ENCODE peak calls at places on chromosome 16, in five cellular contexts. A is cardiac muscle cell, U is HFFc6, V is left ventricle myocardium inferior, W is mucosa of descending colon. L is an unnamed sample.

GRCh38 chr16:24499193-24499814 is 40.1 kb upstream of the RBBP6 start:
- DNase-seq in U (peak), V (no peak), A (peak), W (peak), L (peak)

GRCh38 chr16:84318091-84318975 is 23.7 kb downstream of the WFDC1 start:
- DNase-seq in U (no peak), V (no peak), A (no peak), W (no peak), L (no peak)

GRCh38 chr16:23252310-23252709 is 49.8 kb upstream of the SCNN1B start:
- DNase-seq in W (no peak), U (no peak), A (no peak), V (no peak), L (no peak)

GRCh38 chr16:79061199-79061598 is 539.3 kb downstream of the MAF start:
- DNase-seq in W (no peak), U (no peak), V (no peak), A (no peak), L (no peak)

GRCh38 chr16:75860654-75861053 is 134.4 kb upstream of the CPHXL start:
- DNase-seq in W (no peak), U (no peak), A (no peak), V (no peak), L (no peak)

GRCh38 chr16:27767081-27767480 is 217.1 kb downstream of the KATNIP start:
- DNase-seq in V (no peak), U (no peak), A (no peak), W (peak), L (no peak)

GRCh38 chr16:68668266-68668665 is 23.2 kb downstream of the CDH3 start:
- DNase-seq in W (no peak), A (no peak), V (no peak), U (peak), L (peak)

GRCh38 chr16:35750701-35751104 is 2291.3 kb downstream of the TP53TG3F start:
- DNase-seq in A (no peak), U (no peak), W (no peak), V (no peak), L (peak)

GRCh38 chr16:49699718-49700117 is 156.2 kb downstream of the ZNF423 start:
- DNase-seq in U (no peak), A (no peak), V (peak), W (no peak), L (no peak)

GRCh38 chr16:24075929-24076716 is 180.0 kb upstream of the CACNG3 start:
- DNase-seq in W (no peak), U (no peak), A (no peak), V (no peak), L (peak)

GRCh38 chr16:29030086-29030840 is 45.4 kb downstream of the LAT start:
- DNase-seq in W (no peak), A (no peak), V (no peak), U (no peak), L (no peak)

DNA sequence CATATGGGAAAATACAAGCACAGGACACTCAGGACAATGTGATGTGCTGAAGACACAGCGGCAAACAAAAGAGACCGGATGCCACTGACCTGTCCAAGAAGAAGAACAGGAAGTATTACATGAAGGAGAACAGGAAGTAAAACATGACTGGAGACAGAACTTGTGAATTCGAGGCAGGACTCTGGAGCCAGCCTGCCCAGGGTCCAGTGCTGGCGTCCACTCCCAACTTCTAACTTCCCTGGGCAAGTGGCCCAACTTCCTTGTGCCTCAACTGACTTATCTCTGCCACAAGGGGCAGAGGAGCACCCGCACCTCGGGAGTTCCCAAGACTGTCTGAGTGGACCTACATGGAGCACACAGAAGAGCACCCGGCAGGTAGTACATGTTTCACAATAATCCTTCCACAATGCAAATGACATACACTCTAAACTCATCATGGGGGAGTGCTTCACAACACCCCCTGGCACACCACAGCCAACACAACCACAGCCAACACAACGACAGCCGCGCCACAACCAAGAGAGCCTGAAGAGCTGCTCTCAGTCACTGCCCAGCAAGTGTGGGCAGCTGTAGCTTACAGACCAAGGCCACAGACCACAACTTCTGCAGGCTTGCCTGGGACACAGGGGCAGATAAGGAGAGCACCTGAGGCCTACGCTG is 36.6 kb downstream of the ANKRD11 start:
- DNase-seq in U (no peak), A (peak), W (peak), V (peak), L (no peak)
- TF ChIP-seq CTCF in U (peak), A (peak), W (peak), V (peak), L (no peak)

GRCh38 chr16:81798311-81799137 is 19.4 kb downstream of the PLCG2 start:
- DNase-seq in W (no peak), A (no peak), U (no peak), V (no peak), L (peak)
- TF ChIP-seq CTCF in W (no peak), A (no peak), U (no peak), V (no peak), L (peak)

GRCh38 chr16:62077998-62078397 is 41.8 kb upstream of the CDH8 start:
- DNase-seq in U (no peak), W (no peak), V (no peak), A (no peak), L (no peak)
- TF ChIP-seq CTCF in U (no peak), W (no peak), V (no peak), A (no peak), L (peak)

GRCh38 chr16:88131256-88131655 is 180.0 kb downstream of the BANP start:
- DNase-seq in A (no peak), W (no peak), V (no peak), U (no peak), L (no peak)
- TF ChIP-seq CTCF in A (no peak), W (no peak), V (no peak), U (no peak), L (no peak)

GRCh38 chr16:5432166-5432565 is 334.6 kb upstream of the EEF2KMT start:
- DNase-seq in W (no peak), A (no peak), U (no peak), V (no peak), L (no peak)

GRCh38 chr16:5427571-5427970 is 330.0 kb upstream of the EEF2KMT start:
- DNase-seq in U (no peak), A (no peak), V (no peak), W (no peak), L (no peak)

GRCh38 chr16:5430598-5430997 is 333.0 kb upstream of the EEF2KMT start:
- DNase-seq in A (no peak), W (no peak), V (no peak), U (no peak), L (no peak)

DNA sequence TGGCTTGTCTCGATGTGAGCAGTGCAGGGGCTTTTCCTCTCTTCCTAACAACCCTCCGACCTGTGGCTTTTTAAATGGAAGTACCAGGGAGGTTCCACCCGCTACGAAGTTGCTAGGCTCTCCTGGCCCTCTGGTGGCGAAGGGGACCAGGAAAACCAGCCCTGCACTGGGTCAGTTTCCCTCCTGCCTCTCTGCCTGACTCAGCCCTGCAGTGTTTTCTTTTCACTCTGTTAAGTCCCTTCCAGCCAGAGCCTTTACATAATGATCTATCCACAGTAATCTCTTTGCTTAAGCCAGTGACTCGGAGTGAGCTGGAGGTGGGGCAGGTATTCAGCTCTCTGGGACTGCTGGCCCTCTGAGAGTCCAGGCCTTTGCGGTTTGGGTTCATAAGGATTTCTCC is 331.3 kb upstream of the EEF2KMT start:
- DNase-seq in A (no peak), W (peak), U (no peak), V (no peak), L (no peak)
- TF ChIP-seq CTCF in A (no peak), W (no peak), U (no peak), V (no peak), L (no peak)

GRCh38 chr16:71894921-71895678 is at the start of gene IST1:
- DNase-seq in A (peak), V (peak), W (peak), U (peak), L (peak)

GRCh38 chr16:71896688-71897368 is 1.5 kb downstream of the IST1 start:
- DNase-seq in U (no peak), V (no peak), W (no peak), A (no peak), L (no peak)

GRCh38 chr16:71893888-71894228 is 1.5 kb upstream of the IST1 start:
- DNase-seq in A (no peak), V (no peak), W (no peak), U (no peak), L (peak)

GRCh38 chr16:71895679-71896385 is 501 bp downstream of the IST1 start:
- DNase-seq in V (peak), A (peak), W (no peak), U (peak), L (peak)

DNA sequence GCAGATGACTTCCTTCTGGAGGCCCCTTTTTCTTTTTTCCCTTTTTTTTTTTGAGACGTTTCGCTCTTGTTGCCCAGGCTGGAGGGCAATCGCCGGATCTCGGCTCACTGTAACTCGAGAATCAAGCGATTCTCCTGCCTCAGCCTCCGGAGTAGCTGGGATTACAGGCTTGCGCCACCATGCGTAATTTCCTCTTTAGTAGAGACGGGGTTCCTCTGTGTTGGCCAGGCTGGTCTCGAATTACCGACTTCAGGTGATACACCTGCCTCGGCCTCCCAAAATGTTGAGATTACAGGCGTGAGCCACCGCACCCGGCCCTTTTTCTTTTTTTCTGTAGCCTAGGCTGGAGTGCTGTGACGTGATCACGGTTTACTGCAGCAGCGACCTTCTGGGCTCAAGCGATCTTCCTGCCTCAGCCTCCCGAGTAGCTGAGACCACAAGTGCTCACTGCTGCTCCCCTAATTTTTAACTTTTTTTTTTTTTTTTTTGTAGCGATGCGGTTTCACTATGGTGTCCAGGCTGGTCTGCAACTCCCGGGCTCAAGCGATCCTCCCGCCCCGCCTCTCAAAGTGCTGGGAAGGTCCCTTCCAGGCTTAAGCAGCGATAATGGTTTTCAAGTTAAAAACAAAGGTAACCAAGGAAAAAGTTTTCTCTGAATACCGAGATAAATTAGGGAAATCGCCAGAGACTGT is 956 bp upstream of the IST1 start:
- DNase-seq in A (peak), V (peak), W (peak), U (peak), L (no peak)
- TF ChIP-seq CTCF in A (no peak), V (peak), W (no peak), U (peak), L (peak)

GRCh38 chr16:56354746-56355145 is 70.6 kb downstream of the AMFR start:
- DNase-seq in W (no peak), V (no peak), U (no peak), A (no peak), L (no peak)
- TF ChIP-seq CTCF in W (no peak), V (no peak), U (no peak), A (no peak), L (no peak)

DNA sequence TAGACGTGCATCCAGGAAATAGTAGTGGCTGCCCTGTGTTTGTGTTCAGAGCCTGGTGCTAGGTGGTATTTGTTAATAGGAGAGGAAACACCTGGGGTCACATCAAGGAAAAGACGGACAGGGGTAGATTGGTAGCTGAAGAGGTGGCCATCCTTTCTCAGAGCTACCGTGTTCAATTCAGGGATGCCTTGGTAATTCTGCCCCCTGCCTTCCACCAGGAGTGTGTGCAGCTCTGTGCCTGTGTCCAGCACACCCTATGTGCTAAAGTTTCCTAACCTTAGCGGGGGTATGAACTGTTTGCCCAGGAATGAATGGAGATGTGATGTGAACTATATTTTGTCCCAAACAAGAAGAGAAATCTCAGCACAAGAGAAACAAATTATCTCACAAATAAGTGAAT is 174.1 kb upstream of the MPHOSPH6 start:
- DNase-seq in W (no peak), A (peak), V (no peak), U (no peak), L (no peak)
- TF ChIP-seq CTCF in W (no peak), A (peak), V (peak), U (no peak), L (peak)

DNA sequence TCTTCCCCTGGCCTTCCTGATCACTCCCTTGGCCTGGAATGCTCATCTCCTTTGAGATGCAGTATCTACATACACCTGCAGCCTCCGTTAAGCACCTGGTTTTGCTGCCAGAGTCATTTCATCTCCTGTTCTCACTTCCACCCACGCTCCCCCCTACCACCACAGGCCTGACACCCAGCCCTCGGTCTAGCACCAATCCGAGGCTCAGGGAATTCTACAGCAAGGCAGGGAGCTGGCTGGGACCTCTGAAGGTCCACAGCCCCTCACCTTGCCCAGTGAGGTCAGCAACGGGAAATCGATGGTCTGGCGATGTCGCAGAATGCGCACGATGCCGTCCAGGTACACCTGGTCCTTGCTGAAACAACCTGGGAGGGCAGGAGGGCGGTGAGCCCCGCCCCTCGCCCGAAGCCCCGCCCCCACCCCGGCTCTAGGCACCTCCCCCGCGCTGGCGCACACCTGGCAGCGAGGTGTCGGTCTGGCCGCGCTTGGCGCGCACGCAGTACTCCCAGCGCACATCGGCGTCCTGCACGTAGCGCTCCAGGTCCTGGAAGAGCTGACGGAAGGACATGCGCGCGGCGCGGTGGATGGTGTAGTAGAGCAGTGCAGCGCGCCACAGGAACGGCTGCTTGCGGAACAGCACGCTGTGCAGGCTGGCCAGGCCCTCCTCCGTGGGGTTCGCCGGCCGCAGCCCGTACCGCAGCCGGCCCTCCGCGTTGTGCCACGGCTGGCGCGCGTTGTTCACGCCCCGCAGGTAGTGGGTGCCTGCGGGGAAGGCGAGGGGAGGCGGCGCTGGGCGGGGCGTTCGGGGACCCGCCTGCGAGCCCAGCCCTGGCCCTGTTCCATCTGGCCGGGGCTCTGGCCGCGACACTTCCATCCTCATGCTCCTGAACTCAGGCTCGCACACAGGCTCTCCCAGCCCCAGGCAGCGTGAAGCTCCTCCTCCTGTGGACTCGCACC is 5.7 kb downstream of the MATCAP1 start:
- DNase-seq in U (no peak), A (peak), V (peak), W (peak), L (no peak)
- TF ChIP-seq CTCF in U (no peak), A (no peak), V (peak), W (no peak), L (no peak)